ENCODE peak calls at places on chromosomes 5 and 9, in six cellular contexts. G is ovary, E is dorsolateral prefrontal cortex, U is HCT116, H is astrocyte, A is right atrium auricular region. X is an unnamed sample.

GRCh38 chr5:148926207-148926606 is 99.8 kb downstream of the ADRB2 start:
- DNase-seq in G (no peak), E (no peak), U (no peak), H (no peak), A (no peak), X (no peak)

GRCh38 chr9:93464395-93464794 is 11.0 kb upstream of the FAM120AOS start:
- DNase-seq in G (no peak), E (no peak), U (no peak), H (no peak), A (no peak), X (no peak)

GRCh38 chr5:79069488-79070001 is at the start of the genes BHMT2 and DMGDH:
- DNase-seq in G (peak; percentile 76), E (no peak), U (no peak), H (peak; percentile 47), A (no peak), X (no peak)

GRCh38 chr5:8848997-8849585 is 696.8 kb downstream of the SEMA5A start:
- DNase-seq in G (no peak), E (no peak), U (no peak), H (peak; percentile 87), A (no peak), X (no peak)

GRCh38 chr9:9299134-9299533 is 1313.7 kb downstream of the PTPRD start:
- DNase-seq in G (no peak), E (no peak), U (no peak), H (no peak), A (no peak), X (no peak)

GRCh38 chr5:33148076-33148501 is 292.7 kb upstream of the TARS1 start:
- DNase-seq in G (no peak), E (no peak), U (no peak), H (peak; percentile 88), A (no peak), X (peak; percentile 89)

GRCh38 chr5:106094128-106094726 is 1576.5 kb downstream of the EFNA5 start:
- DNase-seq in G (no peak), E (no peak), U (no peak), H (peak; percentile 29), A (no peak), X (peak; percentile 96)

GRCh38 chr5:127010362-127010761 is 20.0 kb downstream of the MARCHF3 start:
- DNase-seq in G (no peak), E (no peak), U (no peak), H (peak; percentile 47), A (no peak), X (no peak)

GRCh38 chr5:60092671-60093422 is 199.3 kb upstream of the PDE4D start:
- DNase-seq in G (no peak), E (no peak), U (no peak), H (peak; percentile 83), A (no peak), X (peak; percentile 83)

GRCh38 chr5:75558972-75559632 is 47.4 kb downstream of the POLK start:
- DNase-seq in G (no peak), E (no peak), U (no peak), H (no peak), A (no peak), X (no peak)
- H3K27ac ChIP-seq in G (no peak overlapping the region), E (no peak overlapping the region), U (no peak overlapping the region), H (no peak overlapping the region), A (peak overlapping the region; percentile 29), X (no peak overlapping the region)

DNA sequence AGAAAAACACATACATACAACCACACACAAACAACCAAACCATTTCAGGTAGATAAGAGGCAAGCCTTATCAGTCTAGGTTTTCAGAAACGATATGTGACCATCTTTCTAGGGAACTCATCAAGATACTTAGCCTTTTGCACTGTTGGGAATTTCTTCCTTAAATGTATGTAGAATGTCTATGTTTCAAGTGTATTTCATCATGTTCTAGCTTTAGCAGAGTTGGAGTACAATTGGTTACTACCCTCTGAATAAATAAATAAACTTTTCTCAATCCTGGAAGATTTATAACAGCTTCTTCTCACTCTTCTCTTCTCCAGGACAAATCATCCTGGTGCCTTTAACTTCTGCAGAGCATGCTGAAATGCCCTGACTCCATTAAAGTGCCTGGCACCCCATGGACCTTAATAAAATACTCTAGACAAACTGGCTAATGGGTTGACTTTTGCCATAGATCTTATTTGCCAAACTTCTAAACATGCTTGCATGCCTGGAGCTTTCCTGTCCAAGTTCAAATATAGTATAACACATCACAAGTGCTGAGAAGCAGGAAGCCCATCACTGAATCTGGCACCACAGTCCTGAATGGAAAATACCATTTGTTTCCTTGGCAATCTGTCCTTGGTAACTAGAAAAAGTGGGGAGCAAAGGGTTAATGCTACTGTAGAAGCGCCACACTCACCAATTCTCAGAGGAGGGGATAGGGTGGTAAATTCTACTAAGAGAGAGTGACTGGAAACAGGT is 33.1 kb upstream of the ZNF462 start:
- DNase-seq in G (no peak), E (no peak), U (no peak), H (no peak), A (no peak), X (no peak)
- H3K27ac ChIP-seq in G (no peak overlapping the region), E (no peak overlapping the region), U (no peak overlapping the region), H (no peak overlapping the region), A (peak overlapping the region; percentile 37), X (no peak overlapping the region)

DNA sequence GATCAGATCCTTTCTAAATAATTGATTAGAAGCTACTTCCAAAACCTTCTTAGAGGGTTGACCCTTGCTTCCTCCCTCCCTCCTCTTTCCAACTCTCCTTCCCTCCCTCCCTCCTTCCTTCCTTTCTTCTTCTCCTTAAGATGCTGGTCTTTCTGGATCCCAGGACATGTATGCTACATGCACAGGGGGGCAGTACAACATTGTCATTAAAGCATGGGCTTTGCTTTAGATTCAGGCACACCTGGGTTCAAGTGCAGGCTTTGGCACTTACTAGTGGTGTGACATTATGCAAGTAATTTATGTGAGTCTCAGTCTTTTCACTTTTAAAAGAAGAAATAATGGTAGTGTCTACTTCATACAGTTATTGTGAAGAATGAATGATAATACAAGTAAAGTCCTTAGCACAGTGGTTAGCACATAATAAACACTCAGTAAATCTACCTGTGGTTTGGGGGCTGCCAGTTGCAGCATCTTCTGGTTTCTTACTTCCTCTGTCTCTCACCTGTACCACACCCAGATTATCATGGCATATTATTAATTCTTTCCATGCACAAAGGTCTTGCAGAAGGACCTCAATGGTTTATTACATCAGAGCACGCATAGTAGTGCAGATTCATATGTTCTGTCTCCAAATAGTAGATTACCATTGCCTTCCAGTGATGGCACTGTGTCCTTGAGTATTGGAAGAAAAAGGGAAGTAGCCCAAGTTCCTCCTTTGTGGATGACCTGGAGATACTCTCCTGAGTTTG is 154.1 kb downstream of the ARHGAP26 start:
- DNase-seq in G (no peak), E (no peak), U (no peak), H (peak; percentile 24), A (no peak), X (no peak)
- H3K27ac ChIP-seq in G (no peak overlapping the region), E (no peak overlapping the region), U (no peak overlapping the region), H (no peak overlapping the region), A (no peak overlapping the region), X (no peak overlapping the region)

GRCh38 chr9:95091971-95092320 is 225.6 kb downstream of the FANCC start:
- DNase-seq in G (no peak), E (no peak), U (no peak), H (peak; percentile 89), A (no peak), X (peak; percentile 27)
- H3K27ac ChIP-seq in G (peak overlapping the region; percentile 39), E (peak overlapping the region; percentile 97), U (no peak overlapping the region), H (peak overlapping the region; percentile 92), A (peak overlapping the region; percentile 85), X (peak overlapping the region; percentile 70)

GRCh38 chr9:37046683-37047082 is 12.6 kb upstream of the PAX5 start:
- DNase-seq in G (no peak), E (no peak), U (no peak), H (no peak), A (no peak), X (no peak)
- H3K27ac ChIP-seq in G (no peak overlapping the region), E (no peak overlapping the region), U (no peak overlapping the region), H (no peak overlapping the region), A (no peak overlapping the region), X (no peak overlapping the region)

DNA sequence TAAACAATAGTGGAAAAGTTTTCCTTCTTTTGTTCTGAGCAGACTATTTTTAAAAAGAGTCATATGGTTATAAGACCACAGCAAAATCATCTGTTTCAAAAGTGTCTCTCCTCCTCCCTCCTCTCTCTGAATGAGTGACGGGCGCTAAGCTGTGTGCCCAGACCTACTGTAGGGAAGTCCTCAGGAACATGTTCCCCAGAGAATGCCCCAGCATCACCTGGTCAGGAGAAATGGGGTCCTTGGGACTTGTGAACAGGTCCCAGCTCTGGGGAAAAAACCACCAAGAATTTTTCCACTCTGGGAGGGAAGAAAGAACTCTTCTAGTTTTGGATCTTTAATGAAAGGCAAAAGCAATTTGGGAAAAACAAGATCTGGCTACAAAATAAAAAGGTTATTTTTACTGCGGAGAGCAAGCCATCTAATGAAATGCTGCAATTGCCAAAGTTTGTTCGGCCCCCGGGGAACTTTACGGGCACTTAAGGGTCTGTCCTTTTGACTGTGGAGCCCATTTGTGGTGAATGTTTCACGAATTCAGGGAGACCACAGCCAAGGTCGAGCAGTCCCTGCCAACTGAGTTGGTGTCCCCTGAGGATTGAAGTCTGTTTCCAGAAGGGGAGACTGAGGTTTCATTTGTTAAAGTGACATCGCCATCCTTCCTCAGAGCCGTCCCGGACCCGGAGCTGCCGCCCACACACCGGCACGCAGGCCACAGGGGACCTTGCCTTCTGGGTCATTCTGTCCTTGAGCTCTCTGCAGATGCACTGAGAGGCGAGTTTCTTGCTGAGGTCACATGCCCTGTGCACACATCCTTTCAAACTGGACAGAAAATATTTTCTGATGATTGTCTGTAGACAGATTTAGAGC is 25.8 kb downstream of the BOD1 start:
- DNase-seq in G (peak; percentile 45), E (no peak), U (no peak), H (no peak), A (no peak), X (no peak)
- H3K27ac ChIP-seq in G (no peak overlapping the region), E (no peak overlapping the region), U (no peak overlapping the region), H (no peak overlapping the region), A (peak overlapping the region; percentile 18), X (no peak overlapping the region)

DNA sequence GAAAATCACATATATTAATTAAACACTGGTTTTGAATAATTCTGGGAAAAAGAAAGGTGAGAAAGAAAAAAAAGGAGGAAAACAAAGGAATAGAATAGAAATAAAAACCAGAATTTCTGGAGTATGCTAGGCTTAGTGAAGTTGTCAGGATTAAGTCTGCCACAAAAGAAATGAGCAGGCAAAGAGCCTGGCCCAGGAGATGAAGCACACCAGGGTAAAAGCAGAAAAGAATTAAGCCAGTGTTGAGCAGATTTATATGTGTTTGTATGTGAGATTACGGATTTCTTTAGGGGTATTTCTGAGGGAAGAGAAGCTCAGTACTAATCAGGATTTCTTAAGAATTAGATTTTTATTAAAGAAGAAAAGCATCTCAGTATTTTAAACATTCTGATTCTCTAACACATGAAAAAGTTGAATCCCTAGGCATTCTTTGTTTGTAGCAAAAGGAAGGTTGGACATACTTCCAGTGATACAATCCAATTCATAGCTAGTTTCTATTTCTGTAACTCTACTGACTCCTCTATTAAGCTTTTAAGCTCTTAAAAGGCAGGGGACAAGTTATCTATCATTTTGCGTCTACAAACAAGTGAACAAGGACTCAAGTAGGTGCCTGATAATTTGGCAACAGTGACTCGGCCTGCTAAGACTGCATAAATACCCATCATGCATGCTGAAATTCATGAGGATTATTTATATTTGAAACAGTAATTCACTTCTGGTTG is 74.4 kb downstream of the MRPS27 start:
- DNase-seq in G (no peak), E (no peak), U (no peak), H (no peak), A (no peak), X (no peak)
- H3K27ac ChIP-seq in G (peak overlapping the region; percentile 32), E (peak overlapping the region; percentile 71), U (no peak overlapping the region), H (peak overlapping the region; percentile 78), A (peak overlapping the region; percentile 62), X (no peak overlapping the region)